ENCODE peak calls at places on chromosome 17, in nine cellular contexts. Q is upper lobe of left lung; W is astrocyte of the spinal cord; G is DND-41; Z is epithelial cell of esophagus; M is CD8-positive, alpha-beta T cell; D is GM12865; T is neural progenitor cell; I is brain microvascular endothelial cell. R is an unnamed sample.

GRCh38 chr17:41773190-41773588 is 13.3 kb downstream of the JUP start:
- DNase-seq in M (no peak), Q (peak), I (peak), T (peak), W (peak), D (peak), Z (peak), G (no peak), R (peak)

GRCh38 chr17:27609606-27610303 is 21.2 kb upstream of the LGALS9 start:
- DNase-seq in G (peak), W (peak), M (no peak), D (peak), Z (peak), T (peak), I (no peak), Q (no peak), R (peak)

GRCh38 chr17:77445030-77445907 is 304.5 kb downstream of the SEC14L1 start:
- DNase-seq in Z (no peak), Q (peak), I (no peak), T (no peak), G (peak), D (peak), M (peak), W (no peak), R (peak)

GRCh38 chr17:48610282-48611211 is at the start of gene HOXB7:
- DNase-seq in Z (no peak), W (peak), T (no peak), G (no peak), D (peak), I (no peak), M (peak), Q (peak), R (peak)

GRCh38 chr17:6532441-6532885 is 23.9 kb downstream of the PITPNM3 start:
- DNase-seq in G (no peak), T (no peak), I (no peak), Q (no peak), D (no peak), Z (no peak), W (no peak), M (no peak), R (no peak)

GRCh38 chr17:61340431-61340830 is 59.2 kb upstream of the TBX2 start:
- DNase-seq in I (no peak), D (no peak), Z (peak), M (no peak), T (no peak), G (no peak), Q (no peak), W (no peak), R (no peak)

GRCh38 chr17:3551189-3551588 is 6.4 kb downstream of the TRPV3 start:
- DNase-seq in I (no peak), D (no peak), Z (no peak), W (no peak), G (no peak), M (no peak), T (no peak), Q (no peak), R (no peak)

GRCh38 chr17:71409712-71410111 is 711.1 kb upstream of the SOX9 start:
- DNase-seq in Z (peak), T (no peak), W (peak), Q (no peak), D (no peak), M (no peak), G (no peak), I (peak), R (peak)

GRCh38 chr17:559699-560378 is 154.8 kb downstream of the VPS53 start:
- DNase-seq in T (no peak), W (peak), I (peak), M (no peak), Z (peak), D (no peak), G (no peak), Q (peak), R (peak)

GRCh38 chr17:66541461-66542182 is 239.2 kb downstream of the PRKCA start:
- DNase-seq in T (no peak), I (peak), W (peak), M (no peak), Z (peak), G (peak), D (peak), Q (no peak), R (peak)

GRCh38 chr17:4583796-4584124 is 569 bp upstream of the SMTNL2 start:
- DNase-seq in T (peak), W (no peak), G (no peak), Q (no peak), M (no peak), I (no peak), D (no peak), Z (no peak), R (peak)

GRCh38 chr17:20143740-20144139 is 134.6 kb downstream of the SPECC1 start:
- DNase-seq in Q (no peak), W (no peak), M (no peak), I (no peak), G (no peak), D (no peak), Z (no peak), T (no peak), R (no peak)

GRCh38 chr17:10745231-10745630 is 15.4 kb upstream of the TMEM220 start:
- DNase-seq in W (no peak), T (no peak), Z (peak), D (no peak), M (no peak), Q (no peak), G (no peak), I (no peak), R (no peak)

GRCh38 chr17:67244621-67245072 is 349 bp downstream of the HELZ start:
- DNase-seq in G (no peak), M (no peak), T (no peak), I (no peak), Q (no peak), Z (no peak), W (no peak), D (no peak), R (no peak)

GRCh38 chr17:30336369-30337171 is 2.7 kb upstream of the TMIGD1 start:
- DNase-seq in G (peak), M (peak), Z (peak), W (peak), Q (peak), D (peak), I (peak), T (peak), R (peak)

GRCh38 chr17:12995106-12995895 is 22.5 kb downstream of the ELAC2 start:
- DNase-seq in G (no peak), W (no peak), D (no peak), T (no peak), M (no peak), Q (no peak), I (no peak), Z (no peak), R (no peak)

GRCh38 chr17:83099570-83100181 is 20.3 kb downstream of the METRNL start:
- DNase-seq in D (no peak), Q (no peak), M (no peak), T (peak), I (no peak), G (peak), Z (no peak), W (peak), R (no peak)

GRCh38 chr17:47324224-47325020 is 667 bp downstream of the EFCAB13 start:
- DNase-seq in Z (peak), M (peak), W (peak), I (no peak), T (peak), D (peak), G (peak), Q (peak), R (peak)

GRCh38 chr17:80177986-80178590 is 8.3 kb downstream of the CARD14 start:
- DNase-seq in Z (no peak), G (no peak), T (no peak), M (no peak), I (peak), Q (no peak), W (no peak), D (no peak), R (no peak)

GRCh38 chr17:61457226-61457983 is 5.2 kb downstream of the TBX4 start:
- DNase-seq in W (no peak), Z (no peak), T (peak), Q (no peak), I (no peak), D (no peak), M (no peak), G (no peak), R (peak)

GRCh38 chr17:29126268-29126923 is 53.8 kb downstream of the MYO18A start:
- DNase-seq in G (no peak), Z (no peak), M (no peak), I (no peak), T (no peak), D (no peak), Q (no peak), W (no peak), R (no peak)

GRCh38 chr17:6303664-6304063 is 131.3 kb downstream of the AIPL1 start:
- DNase-seq in T (peak), Q (no peak), I (peak), M (no peak), Z (peak), W (peak), G (peak), D (peak), R (peak)

GRCh38 chr17:3730881-3731429 is 7.3 kb downstream of the HASPIN start:
- DNase-seq in G (no peak), M (no peak), T (no peak), Z (no peak), I (peak), Q (no peak), W (peak), D (no peak), R (no peak)

GRCh38 chr17:61185385-61185784 is 214.3 kb upstream of the TBX2 start:
- DNase-seq in G (no peak), Z (no peak), M (no peak), I (no peak), W (no peak), T (no peak), D (no peak), Q (no peak), R (no peak)

GRCh38 chr17:41329279-41329925 is 13.9 kb upstream of the KRTAP17-1 start:
- DNase-seq in M (no peak), Z (peak), D (no peak), G (peak), I (peak), Q (no peak), T (peak), W (peak), R (peak)

GRCh38 chr17:36221187-36221586 is 10.3 kb downstream of the CCL4L2 start:
- DNase-seq in Z (no peak), I (no peak), Q (no peak), D (no peak), T (no peak), M (no peak), W (no peak), G (no peak), R (no peak)

GRCh38 chr17:17114592-17115225 is 72.5 kb downstream of the MPRIP start:
- DNase-seq in G (no peak), T (no peak), D (peak), Q (no peak), Z (no peak), I (no peak), M (no peak), W (no peak), R (no peak)

GRCh38 chr17:62718420-62718819 is 89.7 kb downstream of the MARCHF10 start:
- DNase-seq in Z (no peak), T (no peak), I (peak), M (no peak), Q (no peak), D (no peak), G (no peak), W (peak), R (no peak)

GRCh38 chr17:79038545-79039135 is 14.7 kb downstream of the C1QTNF1 start:
- DNase-seq in G (no peak), I (peak), D (peak), Z (peak), W (peak), Q (peak), M (no peak), T (no peak), R (peak)

GRCh38 chr17:31843382-31843780 is 15.7 kb downstream of the COPRS start:
- DNase-seq in Z (no peak), G (no peak), I (peak), W (peak), M (no peak), D (no peak), Q (no peak), T (no peak), R (peak)

DNA sequence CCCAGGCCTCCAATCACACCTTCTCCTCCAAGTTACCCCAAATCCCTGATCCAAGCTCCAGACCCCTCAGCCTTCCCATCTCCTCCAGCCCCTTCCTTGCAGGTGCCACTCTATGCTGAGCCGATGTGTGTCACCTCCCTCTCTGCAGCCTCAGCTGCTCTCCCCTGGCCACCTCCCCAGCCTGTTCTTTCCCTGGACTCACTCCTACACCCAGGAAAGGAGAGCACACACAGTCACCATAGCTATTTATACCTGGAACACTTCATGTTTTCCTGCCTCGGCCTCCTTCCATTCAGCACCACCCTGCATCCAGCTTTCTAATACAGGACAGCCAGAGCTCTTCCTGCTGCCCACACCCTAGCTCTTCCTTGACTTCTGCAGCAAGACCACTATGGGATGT is 12.5 kb upstream of the TMEM132E start:
- DNase-seq in Z (no peak), Q (no peak), T (no peak), M (no peak), I (no peak), G (no peak), W (no peak), D (no peak), R (no peak)
- H3K4me3 ChIP-seq in Z (no peak), Q (no peak), T (no peak), M (no peak), I (no peak), G (no peak), W (no peak), D (no peak), R (no peak)

GRCh38 chr17:76404976-76405563 is 20.7 kb downstream of the SPHK1 start:
- DNase-seq in Q (no peak), W (no peak), M (no peak), D (no peak), G (no peak), I (no peak), Z (no peak), T (no peak), R (no peak)

GRCh38 chr17:76405967-76406647 is 21.7 kb downstream of the SPHK1 start:
- DNase-seq in Q (no peak), Z (no peak), M (no peak), I (no peak), T (no peak), G (no peak), D (peak), W (no peak), R (no peak)

GRCh38 chr17:76407509-76407908 is 23.1 kb downstream of the SPHK1 start:
- DNase-seq in I (no peak), Q (no peak), M (no peak), G (no peak), W (no peak), T (no peak), D (no peak), Z (no peak), R (no peak)

GRCh38 chr17:76404256-76404655 is 19.8 kb downstream of the SPHK1 start:
- DNase-seq in T (no peak), D (no peak), W (no peak), M (no peak), G (no peak), I (no peak), Z (no peak), Q (no peak), R (no peak)

GRCh38 chr17:76405607-76405966 is 21.2 kb downstream of the SPHK1 start:
- DNase-seq in M (no peak), T (no peak), Q (no peak), Z (no peak), D (peak), I (no peak), G (no peak), W (no peak), R (no peak)
- H3K4me3 ChIP-seq in M (no peak), T (no peak), Q (no peak), Z (no peak), D (no peak), I (no peak), G (no peak), W (no peak), R (no peak)

GRCh38 chr17:57438031-57438731 is 181.9 kb downstream of the MSI2 start:
- DNase-seq in W (no peak), Z (no peak), D (no peak), M (no peak), Q (no peak), I (no peak), T (no peak), G (peak), R (no peak)
- H3K4me3 ChIP-seq in W (no peak), Z (no peak), D (no peak), M (no peak), Q (no peak), I (no peak), T (no peak), G (no peak), R (no peak)

GRCh38 chr17:50152736-50153135 is 2.3 kb upstream of the PPP1R9B start:
- DNase-seq in T (no peak), M (no peak), W (no peak), I (no peak), D (no peak), G (no peak), Q (no peak), Z (no peak), R (no peak)
- H3K4me3 ChIP-seq in T (peak), M (no peak), W (no peak), I (no peak), D (no peak), G (no peak), Q (peak), Z (no peak), R (peak)

GRCh38 chr17:49969134-49969759 is at the start of gene DLX4:
- DNase-seq in G (no peak), Q (no peak), D (no peak), I (no peak), T (peak), W (no peak), M (no peak), Z (no peak), R (no peak)

GRCh38 chr17:49968380-49969133 is 433 bp upstream of the DLX4 start:
- DNase-seq in G (no peak), Z (peak), W (peak), T (peak), M (peak), D (peak), I (peak), Q (peak), R (peak)

GRCh38 chr17:49966767-49967166 is 2.2 kb upstream of the DLX4 start:
- DNase-seq in I (no peak), Z (no peak), T (no peak), D (no peak), M (no peak), Q (no peak), W (no peak), G (no peak), R (no peak)

GRCh38 chr17:49967205-49967604 is 1.8 kb upstream of the DLX4 start:
- DNase-seq in D (no peak), M (no peak), Q (no peak), Z (no peak), T (no peak), I (no peak), W (no peak), G (no peak), R (no peak)

GRCh38 chr17:49967621-49968379 is 1.2 kb upstream of the DLX4 start:
- DNase-seq in G (no peak), W (no peak), Q (no peak), D (no peak), T (no peak), I (no peak), M (no peak), Z (no peak), R (no peak)
- H3K4me3 ChIP-seq in G (no peak), W (no peak), Q (peak), D (peak), T (peak), I (no peak), M (peak), Z (peak), R (peak)

DNA sequence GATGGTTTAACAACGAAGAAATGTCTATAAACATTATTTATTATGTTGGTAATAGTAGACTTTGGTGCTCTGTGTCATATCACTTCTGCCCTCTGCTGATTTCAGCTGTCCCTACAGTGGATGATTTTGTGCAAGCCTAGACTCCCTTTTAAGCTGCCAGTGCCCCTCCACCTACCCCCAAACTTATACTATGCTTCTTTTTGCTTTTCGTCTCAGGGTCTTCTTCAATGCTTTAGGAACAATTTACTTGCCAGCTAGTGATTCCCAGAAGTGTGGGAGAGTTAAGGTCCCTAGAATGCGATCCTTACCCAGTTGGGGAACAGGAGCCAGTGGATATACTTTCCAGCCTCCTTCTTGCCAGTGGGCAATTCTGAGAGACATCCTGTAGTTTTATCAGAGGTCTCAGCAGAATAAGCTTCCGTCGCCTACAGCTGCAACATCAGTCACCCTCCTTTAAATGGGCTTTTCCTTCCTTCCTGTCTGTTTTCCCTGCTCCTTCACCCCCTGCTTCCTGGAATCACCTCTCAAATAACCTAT is 4.1 kb downstream of the ICAM2 start:
- DNase-seq in D (peak), G (peak), T (no peak), M (no peak), W (no peak), I (no peak), Z (no peak), Q (no peak), R (no peak)
- H3K4me3 ChIP-seq in D (peak), G (no peak), T (no peak), M (peak), W (no peak), I (no peak), Z (no peak), Q (peak), R (no peak)

R was measured in foreskin fibroblast.